ENCODE peak calls at places on chromosomes 13 and 19, in nine cellular contexts. One of them, this sample, is unnamed.

GRCh38 chr19:22622901-22623840 is 11.0 kb upstream of the ZNF492 start:
- ATAC-seq in HCT116: no peak
- ATAC-seq in activated CD8-positive, alpha-beta T cell treated with anti-CD3 and anti-CD28 coated beads for 36 hours: no peak
- ATAC-seq in activated CD8-positive, alpha-beta memory T cell treated with anti-CD3 and anti-CD28 coated beads, Interleukin-2, amount 10 ng/mL, durations not matched to agents 7 days and 5 days: no peak
- ATAC-seq in gastroesophageal sphincter: peak
- ATAC-seq in mucosa of descending colon: no peak
- ATAC-seq in Right ventricle myocardium superior: peak
- ATAC-seq in T-helper 17 cell: no peak
- ATAC-seq in heart right ventricle: peak
- ATAC-seq in this sample: peak

GRCh38 chr19:54893406-54893805 is 12.5 kb upstream of the NCR1 start:
- ATAC-seq in HCT116: peak
- ATAC-seq in activated CD8-positive, alpha-beta T cell treated with anti-CD3 and anti-CD28 coated beads for 36 hours: no peak
- ATAC-seq in activated CD8-positive, alpha-beta memory T cell treated with anti-CD3 and anti-CD28 coated beads, Interleukin-2, amount 10 ng/mL, durations not matched to agents 7 days and 5 days: no peak
- ATAC-seq in gastroesophageal sphincter: no peak
- ATAC-seq in mucosa of descending colon: no peak
- ATAC-seq in Right ventricle myocardium superior: no peak
- ATAC-seq in T-helper 17 cell: no peak
- ATAC-seq in heart right ventricle: no peak
- ATAC-seq in this sample: no peak

GRCh38 chr13:93947651-93948050 is 531.8 kb downstream of the DCT start:
- ATAC-seq in HCT116: no peak
- ATAC-seq in activated CD8-positive, alpha-beta T cell treated with anti-CD3 and anti-CD28 coated beads for 36 hours: no peak
- ATAC-seq in activated CD8-positive, alpha-beta memory T cell treated with anti-CD3 and anti-CD28 coated beads, Interleukin-2, amount 10 ng/mL, durations not matched to agents 7 days and 5 days: no peak
- ATAC-seq in gastroesophageal sphincter: no peak
- ATAC-seq in mucosa of descending colon: no peak
- ATAC-seq in Right ventricle myocardium superior: no peak
- ATAC-seq in T-helper 17 cell: no peak
- ATAC-seq in heart right ventricle: no peak
- ATAC-seq in this sample: no peak

GRCh38 chr13:41107104-41107571 is 25.5 kb downstream of the KBTBD6 start:
- ATAC-seq in HCT116: peak
- ATAC-seq in activated CD8-positive, alpha-beta T cell treated with anti-CD3 and anti-CD28 coated beads for 36 hours: no peak
- ATAC-seq in activated CD8-positive, alpha-beta memory T cell treated with anti-CD3 and anti-CD28 coated beads, Interleukin-2, amount 10 ng/mL, durations not matched to agents 7 days and 5 days: no peak
- ATAC-seq in gastroesophageal sphincter: peak
- ATAC-seq in mucosa of descending colon: no peak
- ATAC-seq in Right ventricle myocardium superior: no peak
- ATAC-seq in T-helper 17 cell: no peak
- ATAC-seq in heart right ventricle: no peak
- ATAC-seq in this sample: no peak

GRCh38 chr13:64675256-64675892 is 2554.8 kb downstream of the PCDH9 start:
- ATAC-seq in HCT116: no peak
- ATAC-seq in activated CD8-positive, alpha-beta T cell treated with anti-CD3 and anti-CD28 coated beads for 36 hours: no peak
- ATAC-seq in activated CD8-positive, alpha-beta memory T cell treated with anti-CD3 and anti-CD28 coated beads, Interleukin-2, amount 10 ng/mL, durations not matched to agents 7 days and 5 days: no peak
- ATAC-seq in gastroesophageal sphincter: no peak
- ATAC-seq in mucosa of descending colon: no peak
- ATAC-seq in Right ventricle myocardium superior: no peak
- ATAC-seq in T-helper 17 cell: no peak
- ATAC-seq in heart right ventricle: no peak
- ATAC-seq in this sample: no peak

GRCh38 chr19:31312629-31313244 is 36.5 kb downstream of the TSHZ3 start:
- ATAC-seq in HCT116: no peak
- ATAC-seq in activated CD8-positive, alpha-beta T cell treated with anti-CD3 and anti-CD28 coated beads for 36 hours: no peak
- ATAC-seq in activated CD8-positive, alpha-beta memory T cell treated with anti-CD3 and anti-CD28 coated beads, Interleukin-2, amount 10 ng/mL, durations not matched to agents 7 days and 5 days: no peak
- ATAC-seq in gastroesophageal sphincter: no peak
- ATAC-seq in mucosa of descending colon: no peak
- ATAC-seq in Right ventricle myocardium superior: no peak
- ATAC-seq in T-helper 17 cell: no peak
- ATAC-seq in heart right ventricle: no peak
- ATAC-seq in this sample: no peak

GRCh38 chr19:38945562-38946228 is 15.0 kb downstream of the MRPS12 start:
- ATAC-seq in HCT116: peak
- ATAC-seq in activated CD8-positive, alpha-beta T cell treated with anti-CD3 and anti-CD28 coated beads for 36 hours: peak
- ATAC-seq in activated CD8-positive, alpha-beta memory T cell treated with anti-CD3 and anti-CD28 coated beads, Interleukin-2, amount 10 ng/mL, durations not matched to agents 7 days and 5 days: no peak
- ATAC-seq in gastroesophageal sphincter: no peak
- ATAC-seq in mucosa of descending colon: no peak
- ATAC-seq in Right ventricle myocardium superior: no peak
- ATAC-seq in T-helper 17 cell: no peak
- ATAC-seq in heart right ventricle: no peak
- ATAC-seq in this sample: no peak

GRCh38 chr13:37175996-37176395 is 70.5 kb upstream of the CSNK1A1L start:
- ATAC-seq in HCT116: no peak
- ATAC-seq in activated CD8-positive, alpha-beta T cell treated with anti-CD3 and anti-CD28 coated beads for 36 hours: no peak
- ATAC-seq in activated CD8-positive, alpha-beta memory T cell treated with anti-CD3 and anti-CD28 coated beads, Interleukin-2, amount 10 ng/mL, durations not matched to agents 7 days and 5 days: no peak
- ATAC-seq in gastroesophageal sphincter: peak
- ATAC-seq in mucosa of descending colon: no peak
- ATAC-seq in Right ventricle myocardium superior: peak
- ATAC-seq in T-helper 17 cell: no peak
- ATAC-seq in heart right ventricle: no peak
- ATAC-seq in this sample: no peak

GRCh38 chr19:7194566-7194965 is 99.6 kb downstream of the INSR start:
- ATAC-seq in HCT116: no peak
- ATAC-seq in activated CD8-positive, alpha-beta T cell treated with anti-CD3 and anti-CD28 coated beads for 36 hours: no peak
- ATAC-seq in activated CD8-positive, alpha-beta memory T cell treated with anti-CD3 and anti-CD28 coated beads, Interleukin-2, amount 10 ng/mL, durations not matched to agents 7 days and 5 days: no peak
- ATAC-seq in gastroesophageal sphincter: no peak
- ATAC-seq in mucosa of descending colon: no peak
- ATAC-seq in Right ventricle myocardium superior: no peak
- ATAC-seq in T-helper 17 cell: no peak
- ATAC-seq in heart right ventricle: no peak
- ATAC-seq in this sample: no peak

GRCh38 chr13:75537401-75538365 is at the start of gene COMMD6:
- ATAC-seq in HCT116: peak
- ATAC-seq in activated CD8-positive, alpha-beta T cell treated with anti-CD3 and anti-CD28 coated beads for 36 hours: peak
- ATAC-seq in activated CD8-positive, alpha-beta memory T cell treated with anti-CD3 and anti-CD28 coated beads, Interleukin-2, amount 10 ng/mL, durations not matched to agents 7 days and 5 days: peak
- ATAC-seq in gastroesophageal sphincter: peak
- ATAC-seq in mucosa of descending colon: peak
- ATAC-seq in Right ventricle myocardium superior: peak
- ATAC-seq in T-helper 17 cell: peak
- ATAC-seq in heart right ventricle: peak
- ATAC-seq in this sample: peak

GRCh38 chr19:14560776-14561108 is 11.1 kb downstream of the NDUFB7 start:
- ATAC-seq in HCT116: no peak
- ATAC-seq in activated CD8-positive, alpha-beta T cell treated with anti-CD3 and anti-CD28 coated beads for 36 hours: no peak
- ATAC-seq in activated CD8-positive, alpha-beta memory T cell treated with anti-CD3 and anti-CD28 coated beads, Interleukin-2, amount 10 ng/mL, durations not matched to agents 7 days and 5 days: no peak
- ATAC-seq in gastroesophageal sphincter: no peak
- ATAC-seq in mucosa of descending colon: no peak
- ATAC-seq in Right ventricle myocardium superior: no peak
- ATAC-seq in T-helper 17 cell: no peak
- ATAC-seq in heart right ventricle: no peak
- ATAC-seq in this sample: no peak

GRCh38 chr13:41356788-41357187 is 45.7 kb downstream of the NAA16 start:
- ATAC-seq in HCT116: no peak
- ATAC-seq in activated CD8-positive, alpha-beta T cell treated with anti-CD3 and anti-CD28 coated beads for 36 hours: peak
- ATAC-seq in activated CD8-positive, alpha-beta memory T cell treated with anti-CD3 and anti-CD28 coated beads, Interleukin-2, amount 10 ng/mL, durations not matched to agents 7 days and 5 days: peak
- ATAC-seq in gastroesophageal sphincter: no peak
- ATAC-seq in mucosa of descending colon: peak
- ATAC-seq in Right ventricle myocardium superior: no peak
- ATAC-seq in T-helper 17 cell: peak
- ATAC-seq in heart right ventricle: no peak
- ATAC-seq in this sample: no peak

GRCh38 chr13:40377783-40378182 is 288.7 kb downstream of the FOXO1 start:
- ATAC-seq in HCT116: no peak
- ATAC-seq in activated CD8-positive, alpha-beta T cell treated with anti-CD3 and anti-CD28 coated beads for 36 hours: peak
- ATAC-seq in activated CD8-positive, alpha-beta memory T cell treated with anti-CD3 and anti-CD28 coated beads, Interleukin-2, amount 10 ng/mL, durations not matched to agents 7 days and 5 days: peak
- ATAC-seq in gastroesophageal sphincter: no peak
- ATAC-seq in mucosa of descending colon: no peak
- ATAC-seq in Right ventricle myocardium superior: no peak
- ATAC-seq in T-helper 17 cell: no peak
- ATAC-seq in heart right ventricle: no peak
- ATAC-seq in this sample: no peak

GRCh38 chr19:5827891-5828660 is 11.4 kb downstream of the FUT6 start:
- ATAC-seq in HCT116: peak
- ATAC-seq in activated CD8-positive, alpha-beta T cell treated with anti-CD3 and anti-CD28 coated beads for 36 hours: peak
- ATAC-seq in activated CD8-positive, alpha-beta memory T cell treated with anti-CD3 and anti-CD28 coated beads, Interleukin-2, amount 10 ng/mL, durations not matched to agents 7 days and 5 days: peak
- ATAC-seq in gastroesophageal sphincter: peak
- ATAC-seq in mucosa of descending colon: peak
- ATAC-seq in Right ventricle myocardium superior: peak
- ATAC-seq in T-helper 17 cell: peak
- ATAC-seq in heart right ventricle: peak
- ATAC-seq in this sample: peak

GRCh38 chr19:16899566-16900075 is 10.8 kb downstream of the F2RL3 start:
- ATAC-seq in HCT116: peak
- ATAC-seq in activated CD8-positive, alpha-beta T cell treated with anti-CD3 and anti-CD28 coated beads for 36 hours: peak
- ATAC-seq in activated CD8-positive, alpha-beta memory T cell treated with anti-CD3 and anti-CD28 coated beads, Interleukin-2, amount 10 ng/mL, durations not matched to agents 7 days and 5 days: peak
- ATAC-seq in gastroesophageal sphincter: no peak
- ATAC-seq in mucosa of descending colon: peak
- ATAC-seq in Right ventricle myocardium superior: no peak
- ATAC-seq in T-helper 17 cell: no peak
- ATAC-seq in heart right ventricle: no peak
- ATAC-seq in this sample: no peak

GRCh38 chr19:12772323-12772722 is 3.0 kb downstream of the HOOK2 start:
- ATAC-seq in HCT116: no peak
- ATAC-seq in activated CD8-positive, alpha-beta T cell treated with anti-CD3 and anti-CD28 coated beads for 36 hours: no peak
- ATAC-seq in activated CD8-positive, alpha-beta memory T cell treated with anti-CD3 and anti-CD28 coated beads, Interleukin-2, amount 10 ng/mL, durations not matched to agents 7 days and 5 days: no peak
- ATAC-seq in gastroesophageal sphincter: no peak
- ATAC-seq in mucosa of descending colon: no peak
- ATAC-seq in Right ventricle myocardium superior: peak
- ATAC-seq in T-helper 17 cell: no peak
- ATAC-seq in heart right ventricle: peak
- ATAC-seq in this sample: no peak

GRCh38 chr13:110236831-110237261 is 70.1 kb downstream of the COL4A1 start:
- ATAC-seq in HCT116: no peak
- ATAC-seq in activated CD8-positive, alpha-beta T cell treated with anti-CD3 and anti-CD28 coated beads for 36 hours: no peak
- ATAC-seq in activated CD8-positive, alpha-beta memory T cell treated with anti-CD3 and anti-CD28 coated beads, Interleukin-2, amount 10 ng/mL, durations not matched to agents 7 days and 5 days: no peak
- ATAC-seq in gastroesophageal sphincter: no peak
- ATAC-seq in mucosa of descending colon: no peak
- ATAC-seq in Right ventricle myocardium superior: peak
- ATAC-seq in T-helper 17 cell: no peak
- ATAC-seq in heart right ventricle: peak
- ATAC-seq in this sample: no peak

GRCh38 chr19:46373573-46374359 is 26.9 kb downstream of the PPP5C start:
- ATAC-seq in HCT116: peak
- ATAC-seq in activated CD8-positive, alpha-beta T cell treated with anti-CD3 and anti-CD28 coated beads for 36 hours: no peak
- ATAC-seq in activated CD8-positive, alpha-beta memory T cell treated with anti-CD3 and anti-CD28 coated beads, Interleukin-2, amount 10 ng/mL, durations not matched to agents 7 days and 5 days: no peak
- ATAC-seq in gastroesophageal sphincter: peak
- ATAC-seq in mucosa of descending colon: peak
- ATAC-seq in Right ventricle myocardium superior: peak
- ATAC-seq in T-helper 17 cell: no peak
- ATAC-seq in heart right ventricle: peak
- ATAC-seq in this sample: peak

GRCh38 chr19:56476671-56477428 is at the start of gene ZNF667:
- ATAC-seq in HCT116: no peak
- ATAC-seq in activated CD8-positive, alpha-beta T cell treated with anti-CD3 and anti-CD28 coated beads for 36 hours: peak
- ATAC-seq in activated CD8-positive, alpha-beta memory T cell treated with anti-CD3 and anti-CD28 coated beads, Interleukin-2, amount 10 ng/mL, durations not matched to agents 7 days and 5 days: no peak
- ATAC-seq in gastroesophageal sphincter: no peak
- ATAC-seq in mucosa of descending colon: no peak
- ATAC-seq in Right ventricle myocardium superior: no peak
- ATAC-seq in T-helper 17 cell: peak
- ATAC-seq in heart right ventricle: no peak
- ATAC-seq in this sample: no peak

GRCh38 chr19:7772752-7773291 is 9.8 kb downstream of the CLEC4M start:
- ATAC-seq in HCT116: no peak
- ATAC-seq in activated CD8-positive, alpha-beta T cell treated with anti-CD3 and anti-CD28 coated beads for 36 hours: peak
- ATAC-seq in activated CD8-positive, alpha-beta memory T cell treated with anti-CD3 and anti-CD28 coated beads, Interleukin-2, amount 10 ng/mL, durations not matched to agents 7 days and 5 days: peak
- ATAC-seq in gastroesophageal sphincter: no peak
- ATAC-seq in mucosa of descending colon: peak
- ATAC-seq in Right ventricle myocardium superior: no peak
- ATAC-seq in T-helper 17 cell: peak
- ATAC-seq in heart right ventricle: no peak
- ATAC-seq in this sample: no peak

GRCh38 chr13:26486550-26486949 is 70.9 kb upstream of the WASF3 start:
- ATAC-seq in HCT116: no peak
- ATAC-seq in activated CD8-positive, alpha-beta T cell treated with anti-CD3 and anti-CD28 coated beads for 36 hours: no peak
- ATAC-seq in activated CD8-positive, alpha-beta memory T cell treated with anti-CD3 and anti-CD28 coated beads, Interleukin-2, amount 10 ng/mL, durations not matched to agents 7 days and 5 days: no peak
- ATAC-seq in gastroesophageal sphincter: no peak
- ATAC-seq in mucosa of descending colon: no peak
- ATAC-seq in Right ventricle myocardium superior: peak
- ATAC-seq in T-helper 17 cell: no peak
- ATAC-seq in heart right ventricle: peak
- ATAC-seq in this sample: no peak

GRCh38 chr13:47080616-47081015 is 183.8 kb upstream of the HTR2A start:
- ATAC-seq in HCT116: no peak
- ATAC-seq in activated CD8-positive, alpha-beta T cell treated with anti-CD3 and anti-CD28 coated beads for 36 hours: no peak
- ATAC-seq in activated CD8-positive, alpha-beta memory T cell treated with anti-CD3 and anti-CD28 coated beads, Interleukin-2, amount 10 ng/mL, durations not matched to agents 7 days and 5 days: no peak
- ATAC-seq in gastroesophageal sphincter: no peak
- ATAC-seq in mucosa of descending colon: no peak
- ATAC-seq in Right ventricle myocardium superior: no peak
- ATAC-seq in T-helper 17 cell: no peak
- ATAC-seq in heart right ventricle: no peak
- ATAC-seq in this sample: no peak

GRCh38 chr19:40611096-40611495 is 9.9 kb downstream of the LTBP4 start:
- ATAC-seq in HCT116: no peak
- ATAC-seq in activated CD8-positive, alpha-beta T cell treated with anti-CD3 and anti-CD28 coated beads for 36 hours: no peak
- ATAC-seq in activated CD8-positive, alpha-beta memory T cell treated with anti-CD3 and anti-CD28 coated beads, Interleukin-2, amount 10 ng/mL, durations not matched to agents 7 days and 5 days: no peak
- ATAC-seq in gastroesophageal sphincter: no peak
- ATAC-seq in mucosa of descending colon: peak
- ATAC-seq in Right ventricle myocardium superior: no peak
- ATAC-seq in T-helper 17 cell: no peak
- ATAC-seq in heart right ventricle: no peak
- ATAC-seq in this sample: peak